ENCODE peak calls at places on chromosomes 12 and 14, in six cellular contexts. R, Y, A, E, T and H are unnamed samples.

GRCh38 chr14:59849371-59850130 is 21.0 kb downstream of the RTN1 start:
- ATAC-seq in R (peak), Y (no peak), A (peak), E (no peak), T (no peak), H (peak)

GRCh38 chr14:87990687-87991086 is 2.3 kb downstream of the GALC start:
- ATAC-seq in R (no peak), Y (no peak), A (no peak), E (no peak), T (no peak), H (no peak)

GRCh38 chr14:61385002-61385685 is 63.8 kb downstream of the PRKCH start:
- ATAC-seq in R (no peak), Y (no peak), A (peak), E (no peak), T (no peak), H (no peak)

GRCh38 chr12:109542014-109542413 is 31.3 kb downstream of the MMAB start:
- ATAC-seq in R (no peak), Y (no peak), A (no peak), E (peak), T (no peak), H (no peak)

GRCh38 chr12:21818627-21819026 is 44.1 kb upstream of the KCNJ8 start:
- ATAC-seq in R (peak), Y (no peak), A (no peak), E (no peak), T (no peak), H (no peak)

GRCh38 chr12:46174061-46174662 is 94.7 kb downstream of the SLC38A1 start:
- ATAC-seq in R (no peak), Y (no peak), A (peak), E (no peak), T (no peak), H (no peak)

GRCh38 chr12:74370608-74371216 is 166.9 kb upstream of the ATXN7L3B start:
- ATAC-seq in R (no peak), Y (no peak), A (no peak), E (no peak), T (no peak), H (no peak)

GRCh38 chr14:68297871-68298468 is 478.4 kb downstream of the RAD51B start:
- ATAC-seq in R (no peak), Y (peak), A (no peak), E (no peak), T (no peak), H (no peak)

GRCh38 chr14:61151276-61151675 is 129.9 kb downstream of the TMEM30B start:
- ATAC-seq in R (no peak), Y (no peak), A (no peak), E (no peak), T (no peak), H (no peak)

GRCh38 chr14:81561084-81561775 is 27.6 kb upstream of the SEL1L start:
- ATAC-seq in R (no peak), Y (peak), A (no peak), E (no peak), T (no peak), H (no peak)

GRCh38 chr14:61386173-61386772 is 64.9 kb downstream of the PRKCH start:
- ATAC-seq in R (no peak), Y (no peak), A (no peak), E (no peak), T (no peak), H (no peak)

GRCh38 chr14:37566811-37567371 is 28.2 kb downstream of the FOXA1 start:
- ATAC-seq in R (no peak), Y (peak), A (no peak), E (peak), T (peak), H (no peak)

GRCh38 chr12:31235868-31236395 is 90.0 kb downstream of the SINHCAF start:
- ATAC-seq in R (no peak), Y (no peak), A (no peak), E (peak), T (no peak), H (no peak)

GRCh38 chr12:95804296-95804695 is 13.7 kb upstream of the NTN4 start:
- ATAC-seq in R (no peak), Y (no peak), A (no peak), E (no peak), T (no peak), H (no peak)

GRCh38 chr14:64806202-64806861 is 73.4 kb downstream of the SPTB start:
- ATAC-seq in R (peak), Y (no peak), A (no peak), E (peak), T (no peak), H (peak)

GRCh38 chr12:53065470-53065869 is 13.7 kb downstream of the SPRYD3 start:
- ATAC-seq in R (no peak), Y (no peak), A (no peak), E (no peak), T (no peak), H (no peak)

GRCh38 chr14:73943083-73943482 is 6.8 kb downstream of the FAM161B start:
- ATAC-seq in R (peak), Y (no peak), A (no peak), E (no peak), T (peak), H (peak)

GRCh38 chr12:93245543-93245942 is 132.2 kb upstream of the NUDT4 start:
- ATAC-seq in R (no peak), Y (peak), A (peak), E (no peak), T (no peak), H (no peak)

GRCh38 chr14:74965770-74966153 is 10.4 kb upstream of the PGF start:
- ATAC-seq in R (no peak), Y (no peak), A (no peak), E (no peak), T (no peak), H (peak)

GRCh38 chr12:65845751-65846537 is 21.7 kb downstream of the HMGA2 start:
- ATAC-seq in R (no peak), Y (peak), A (peak), E (peak), T (peak), H (no peak)

GRCh38 chr12:105705235-105705634 is 374.7 kb downstream of the C12orf75 start:
- ATAC-seq in R (no peak), Y (no peak), A (no peak), E (peak), T (no peak), H (no peak)

GRCh38 chr12:118650586-118650960 is 274.2 kb downstream of the SUDS3 start:
- ATAC-seq in R (no peak), Y (no peak), A (no peak), E (no peak), T (no peak), H (no peak)

GRCh38 chr14:54211562-54212308 is 185.1 kb upstream of the CDKN3 start:
- ATAC-seq in R (peak), Y (no peak), A (no peak), E (peak), T (no peak), H (peak)

GRCh38 chr12:93425736-93426363 is 15.9 kb downstream of the UBE2N start:
- ATAC-seq in R (no peak), Y (no peak), A (peak), E (no peak), T (no peak), H (no peak)

GRCh38 chr14:69701857-69702256 is 65.1 kb upstream of the SRSF5 start:
- ATAC-seq in R (no peak), Y (no peak), A (peak), E (no peak), T (no peak), H (no peak)

GRCh38 chr14:84024231-84024630 is 1505.7 kb upstream of the FLRT2 start:
- ATAC-seq in R (no peak), Y (no peak), A (no peak), E (no peak), T (no peak), H (no peak)

GRCh38 chr12:88746386-88746785 is 166.1 kb upstream of the KITLG start:
- ATAC-seq in R (peak), Y (no peak), A (no peak), E (no peak), T (no peak), H (no peak)

GRCh38 chr12:53236443-53237111 is 4.6 kb upstream of the RARG start:
- ATAC-seq in R (no peak), Y (no peak), A (peak), E (no peak), T (no peak), H (no peak)

GRCh38 chr12:132453361-132454133 is 36.4 kb upstream of the FBRSL1 start:
- ATAC-seq in R (no peak), Y (peak), A (no peak), E (peak), T (peak), H (no peak)

GRCh38 chr12:117580718-117581062 is 219.3 kb upstream of the NOS1 start:
- ATAC-seq in R (peak), Y (peak), A (peak), E (peak), T (peak), H (peak)

GRCh38 chr12:117579939-117580717 is 218.7 kb upstream of the NOS1 start:
- ATAC-seq in R (peak), Y (no peak), A (no peak), E (no peak), T (no peak), H (peak)

GRCh38 chr12:117583092-117583491 is 221.7 kb upstream of the NOS1 start:
- ATAC-seq in R (no peak), Y (no peak), A (no peak), E (no peak), T (no peak), H (no peak)

GRCh38 chr12:117583677-117584076 is 222.3 kb upstream of the NOS1 start:
- ATAC-seq in R (no peak), Y (peak), A (no peak), E (no peak), T (no peak), H (no peak)

DNA sequence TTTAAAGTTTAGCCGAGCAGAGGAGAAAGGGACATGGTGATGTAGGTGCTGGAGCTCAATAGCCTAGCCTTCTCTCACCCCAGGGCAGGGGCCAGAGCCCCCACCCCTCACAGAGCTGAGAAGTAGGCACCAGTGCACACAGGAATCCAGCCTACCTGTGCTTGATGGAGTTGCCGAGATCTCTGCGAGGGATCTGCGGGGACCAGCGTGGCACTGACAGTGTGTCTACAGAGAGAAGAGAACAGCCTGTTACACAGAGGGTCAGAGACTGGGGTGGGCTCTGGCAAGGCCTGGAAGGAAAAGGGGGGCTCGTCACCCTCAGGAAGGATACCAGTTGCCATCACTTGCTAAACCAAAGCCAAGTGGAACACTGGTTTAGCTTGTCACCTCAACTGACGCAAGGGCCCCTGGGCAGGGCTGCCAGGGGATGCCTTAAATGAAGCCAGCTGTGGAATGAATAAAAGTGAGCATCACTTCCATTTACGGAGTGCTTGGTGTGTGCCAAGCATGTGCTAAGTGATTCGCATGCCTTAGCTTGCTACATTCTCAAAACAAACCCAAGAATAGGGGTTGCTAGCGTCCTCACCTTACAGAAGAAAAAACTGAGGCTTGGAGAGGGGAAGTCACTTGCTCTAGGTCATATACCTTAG is 220.8 kb upstream of the NOS1 start:
- ATAC-seq in R (no peak), Y (no peak), A (no peak), E (no peak), T (no peak), H (no peak)
- TF ChIP-seq POLR2AphosphoS5 in R (no peak), Y (no peak), A (no peak), E (no peak), T (no peak), H (no peak)

GRCh38 chr12:10184261-10184843 is 5.5 kb downstream of the TMEM52B start:
- ATAC-seq in R (peak), Y (no peak), A (no peak), E (no peak), T (no peak), H (peak)
- TF ChIP-seq POLR2AphosphoS5 in R (peak), Y (no peak), A (no peak), E (no peak), T (no peak), H (peak)

GRCh38 chr12:51371295-51371953 is 19.8 kb downstream of the GALNT6 start:
- ATAC-seq in R (peak), Y (peak), A (no peak), E (peak), T (peak), H (peak)
- TF ChIP-seq POLR2AphosphoS5 in R (peak), Y (no peak), A (no peak), E (peak), T (no peak), H (peak)

DNA sequence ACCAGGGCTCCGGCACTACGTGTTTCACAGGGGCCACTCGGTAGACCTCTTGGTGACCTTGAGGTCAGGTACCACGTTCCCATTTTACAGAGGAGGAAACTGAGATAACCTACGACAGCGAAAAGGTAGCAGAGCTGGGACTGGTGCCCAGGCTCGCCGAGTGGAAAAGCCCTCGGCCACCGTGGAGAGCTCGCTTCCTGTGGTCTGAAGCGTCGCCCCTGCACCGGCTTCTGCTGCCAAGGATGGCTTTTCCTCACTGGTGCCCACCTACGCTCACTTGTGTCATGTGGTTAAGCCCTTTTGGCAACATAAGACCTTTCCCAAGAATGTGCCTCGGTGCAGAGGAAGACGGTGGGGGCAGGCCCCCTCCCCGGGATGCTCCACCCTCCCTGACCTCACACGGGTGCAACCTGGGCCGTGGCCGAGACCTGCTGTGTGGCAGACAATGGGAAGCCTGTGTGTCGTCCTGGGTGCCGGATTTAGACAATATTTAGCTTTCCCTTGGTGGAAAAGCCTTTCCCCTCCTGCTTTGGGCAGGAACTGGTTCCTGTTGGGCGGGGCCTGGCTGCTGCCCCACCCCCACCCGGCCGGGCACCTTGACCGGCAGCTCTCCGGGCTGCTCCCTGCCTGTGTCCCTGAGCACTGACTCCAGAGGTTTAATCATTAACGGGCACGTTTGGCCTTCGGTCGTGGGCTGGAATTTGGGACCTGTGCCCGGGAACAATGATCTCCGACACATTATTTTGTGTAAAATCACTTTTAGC is 32.4 kb upstream of the PPP1R13B start:
- ATAC-seq in R (peak), Y (peak), A (no peak), E (peak), T (peak), H (peak)
- TF ChIP-seq POLR2AphosphoS5 in R (no peak), Y (no peak), A (no peak), E (peak), T (peak), H (no peak)

GRCh38 chr12:18140969-18141368 is 51.0 kb upstream of the RERGL start:
- ATAC-seq in R (no peak), Y (no peak), A (no peak), E (no peak), T (no peak), H (no peak)
- TF ChIP-seq POLR2AphosphoS5 in R (no peak), Y (no peak), A (no peak), E (no peak), T (no peak), H (no peak)

DNA sequence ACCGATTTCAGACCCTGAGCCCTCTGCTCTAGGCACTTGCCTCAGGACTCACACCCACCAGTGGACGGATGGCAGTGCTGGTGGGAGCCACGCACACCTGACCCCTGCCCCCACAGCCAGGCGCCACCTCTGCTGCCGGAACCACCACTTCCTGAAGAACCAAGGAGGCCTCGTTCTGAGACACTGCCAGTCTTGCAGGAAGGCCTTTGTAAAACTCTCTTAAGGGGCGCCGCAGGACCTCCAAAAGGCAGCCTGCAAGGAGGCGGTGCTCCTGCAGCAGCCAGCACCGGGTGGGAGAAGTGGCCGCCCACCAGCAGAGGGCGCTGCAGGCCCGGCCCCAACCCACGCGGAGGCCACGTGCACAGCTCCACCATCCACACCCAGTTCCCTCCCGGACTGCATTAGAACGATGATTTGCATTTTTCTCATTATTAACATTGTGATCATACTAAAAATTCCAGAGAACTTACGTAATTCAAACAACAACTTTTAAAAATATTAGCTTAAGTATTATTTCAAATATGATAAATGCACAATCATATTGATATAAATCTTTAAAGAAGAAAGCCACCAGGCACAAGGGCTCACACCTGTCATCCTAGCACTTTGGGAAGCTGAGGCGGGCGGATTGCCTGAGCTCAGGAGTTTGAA is 12.8 kb downstream of the STX2 start:
- ATAC-seq in R (peak), Y (peak), A (peak), E (peak), T (peak), H (peak)
- TF ChIP-seq POLR2AphosphoS5 in R (peak), Y (no peak), A (no peak), E (no peak), T (no peak), H (no peak)

DNA sequence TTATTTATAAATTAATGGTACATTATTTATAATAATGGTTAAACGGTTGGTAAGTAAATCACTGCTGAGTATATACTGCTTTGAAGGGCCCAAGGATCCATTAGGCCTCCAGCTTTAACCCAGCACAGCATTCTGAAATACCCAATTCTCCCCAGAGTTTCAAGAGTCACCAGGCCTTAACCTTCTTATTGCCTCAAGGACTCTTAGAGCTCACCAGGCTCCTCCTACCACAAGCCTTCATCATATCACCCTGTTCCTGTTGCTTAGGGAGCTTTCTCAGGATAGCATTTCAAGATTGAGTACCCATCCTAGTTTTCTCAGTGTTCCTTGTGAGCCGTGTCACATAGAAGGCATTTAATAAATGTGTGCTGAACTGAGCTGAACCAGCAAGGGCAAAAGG is 242.5 kb downstream of the FBXL14 start:
- ATAC-seq in R (no peak), Y (no peak), A (no peak), E (no peak), T (no peak), H (no peak)
- TF ChIP-seq POLR2AphosphoS5 in R (no peak), Y (no peak), A (no peak), E (no peak), T (no peak), H (no peak)

GRCh38 chr14:50718949-50719348 is 50.8 kb upstream of the SAV1 start:
- ATAC-seq in R (no peak), Y (no peak), A (no peak), E (no peak), T (no peak), H (no peak)
- TF ChIP-seq POLR2AphosphoS5 in R (no peak), Y (no peak), A (no peak), E (no peak), T (no peak), H (no peak)